ENCODE peak calls at places on chromosomes 2 and 18, in five cellular contexts. U is mucosa of descending colon, Z is amygdala, G is foreskin fibroblast, V is tibial artery. M is an unnamed sample.

GRCh38 chr2:69138247-69138754 is 125.3 kb downstream of the ANTXR1 start:
- DNase-seq in V (no peak), U (no peak), Z (no peak), G (peak), M (no peak)

GRCh38 chr2:29314816-29315571 is 199.8 kb downstream of the CLIP4 start:
- DNase-seq in U (peak), Z (no peak), V (peak), G (no peak), M (peak)

GRCh38 chr2:113138428-113139322 is 11.3 kb downstream of the IL1RN start:
- DNase-seq in G (peak), Z (no peak), U (peak), V (no peak), M (peak)

GRCh38 chr2:108571262-108571661 is 37.0 kb downstream of the LIMS1 start:
- DNase-seq in U (no peak), G (no peak), Z (no peak), V (no peak), M (no peak)

GRCh38 chr2:178317807-178318206 is 123.5 kb downstream of the OSBPL6 start:
- DNase-seq in G (no peak), U (no peak), Z (no peak), V (no peak), M (no peak)

GRCh38 chr2:127094509-127095366 is 12.2 kb downstream of the BIN1 start:
- DNase-seq in Z (no peak), V (peak), G (no peak), U (peak), M (no peak)

GRCh38 chr2:55970506-55970905 is 46.9 kb upstream of the EFEMP1 start:
- DNase-seq in U (no peak), Z (no peak), G (no peak), V (no peak), M (no peak)

GRCh38 chr2:184272040-184272439 is 326.3 kb upstream of the ZNF804A start:
- DNase-seq in Z (no peak), V (no peak), U (no peak), G (no peak), M (no peak)

GRCh38 chr2:20593072-20594034 is 57.5 kb downstream of the HS1BP3 start:
- DNase-seq in V (peak), Z (no peak), U (no peak), G (peak), M (no peak)

GRCh38 chr18:67771271-67771670 is 254.8 kb upstream of the DSEL start:
- DNase-seq in V (no peak), U (no peak), Z (no peak), G (peak), M (no peak)

GRCh38 chr2:228642861-228643260 is 461.4 kb upstream of the SPHKAP start:
- DNase-seq in Z (no peak), U (no peak), V (no peak), G (no peak), M (no peak)

GRCh38 chr2:159712929-159713575 is 746 bp downstream of the MARCHF7 start:
- DNase-seq in G (no peak), Z (no peak), U (no peak), V (no peak), M (no peak)

GRCh38 chr2:66531156-66531555 is 96.2 kb downstream of the MEIS1 start:
- DNase-seq in V (no peak), U (no peak), Z (no peak), G (no peak), M (no peak)

GRCh38 chr2:40606862-40607261 is 155.0 kb upstream of the SLC8A1 start:
- DNase-seq in V (no peak), G (no peak), U (no peak), Z (no peak), M (no peak)

M was measured in CMK.